ENCODE peak calls at places on chromosomes 3 and 15, in eight cellular contexts. T, A, Q, Z, H, E, K and U are unnamed samples. For H3K4me1 and H3K27me3, the result is how much of the 10 kb centered on the place peaks cover.

GRCh38 chr15:52653451-52653964 is 25.7 kb downstream of the ATOSA start:
- DNase-seq in T (peak), A (no peak), Q (peak), Z (no peak), H (no peak), E (peak), K (no peak), U (no peak)

GRCh38 chr3:102400142-102400541 is 34.7 kb upstream of the ZPLD1 start:
- DNase-seq in T (no peak), A (no peak), Q (no peak), Z (no peak), H (no peak), E (no peak), K (no peak), U (no peak)

GRCh38 chr3:294096-294495 is 97.5 kb downstream of the CHL1 start:
- DNase-seq in T (no peak), A (no peak), Q (no peak), Z (no peak), H (no peak), E (peak), K (no peak), U (no peak)

GRCh38 chr3:20080956-20081554 is 40.8 kb downstream of the KAT2B start:
- DNase-seq in T (no peak), A (peak), Q (peak), Z (peak), H (peak), E (no peak), K (peak), U (no peak)

GRCh38 chr3:32349184-32349583 is 42.5 kb upstream of the CMTM7 start:
- DNase-seq in T (no peak), A (peak), Q (no peak), Z (no peak), H (no peak), E (no peak), K (no peak), U (no peak)

GRCh38 chr3:181712190-181712504 is 422 bp downstream of the SOX2 start:
- DNase-seq in T (no peak), A (no peak), Q (no peak), Z (no peak), H (no peak), E (no peak), K (no peak), U (no peak)

GRCh38 chr15:80777137-80777536 is 2.0 kb upstream of the CEMIP start:
- DNase-seq in T (peak), A (no peak), Q (no peak), Z (no peak), H (no peak), E (no peak), K (no peak), U (no peak)

GRCh38 chr3:50603261-50604109 is 8.1 kb downstream of the CISH start:
- DNase-seq in T (no peak), A (peak), Q (no peak), Z (no peak), H (no peak), E (no peak), K (no peak), U (no peak)

GRCh38 chr3:185153170-185153733 is 392 bp upstream of the C3orf70 start:
- DNase-seq in T (no peak), A (peak), Q (no peak), Z (no peak), H (no peak), E (no peak), K (no peak), U (no peak)

GRCh38 chr3:140148824-140149390 is 213.9 kb downstream of the CLSTN2 start:
- DNase-seq in T (no peak), A (no peak), Q (no peak), Z (no peak), H (no peak), E (no peak), K (no peak), U (no peak)

GRCh38 chr3:64612916-64613526 is 74.8 kb downstream of the ADAMTS9 start:
- DNase-seq in T (peak), A (no peak), Q (no peak), Z (no peak), H (no peak), E (no peak), K (no peak), U (no peak)
- H3K4me3 ChIP-seq in T (no peak), A (no peak), Q (no peak), Z (no peak), H (no peak), E (no peak), K (no peak), U (no peak)

DNA sequence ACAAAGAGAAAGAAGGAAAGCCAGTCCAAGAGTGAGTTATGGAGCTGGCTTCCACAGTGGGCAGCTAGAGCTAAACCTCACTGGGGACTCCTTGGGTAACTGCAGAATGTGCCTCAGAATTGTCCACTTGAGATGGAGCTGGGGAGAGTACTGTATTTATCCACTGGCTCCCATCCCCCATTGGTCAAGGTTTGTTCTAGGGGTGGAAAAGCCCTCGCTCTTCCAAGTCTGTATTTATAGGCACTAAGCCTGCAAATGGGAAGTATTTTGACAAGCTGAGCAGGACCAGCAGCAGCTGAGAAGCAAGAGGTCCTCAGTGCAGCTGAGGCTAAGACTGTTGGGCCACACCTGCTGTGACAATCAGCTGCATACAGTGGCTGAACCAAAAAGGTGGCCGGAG is 5.7 kb downstream of the USP13 start:
- DNase-seq in T (no peak), A (no peak), Q (no peak), Z (no peak), H (no peak), E (no peak), K (no peak), U (no peak)
- H3K4me1 ChIP-seq in T (under half), A (under half), Q (under half), Z (under half), H (under half), E (under half), K (under half), U (under half)

GRCh38 chr15:77822631-77823230 is 190.0 kb upstream of the LINGO1 start:
- DNase-seq in T (no peak), A (no peak), Q (no peak), Z (no peak), H (no peak), E (no peak), K (no peak), U (no peak)
- H3K27me3 ChIP-seq in T (half or more), A (under half), Q (under half), Z (under half), H (under half), E (half or more), K (under half), U (under half)

DNA sequence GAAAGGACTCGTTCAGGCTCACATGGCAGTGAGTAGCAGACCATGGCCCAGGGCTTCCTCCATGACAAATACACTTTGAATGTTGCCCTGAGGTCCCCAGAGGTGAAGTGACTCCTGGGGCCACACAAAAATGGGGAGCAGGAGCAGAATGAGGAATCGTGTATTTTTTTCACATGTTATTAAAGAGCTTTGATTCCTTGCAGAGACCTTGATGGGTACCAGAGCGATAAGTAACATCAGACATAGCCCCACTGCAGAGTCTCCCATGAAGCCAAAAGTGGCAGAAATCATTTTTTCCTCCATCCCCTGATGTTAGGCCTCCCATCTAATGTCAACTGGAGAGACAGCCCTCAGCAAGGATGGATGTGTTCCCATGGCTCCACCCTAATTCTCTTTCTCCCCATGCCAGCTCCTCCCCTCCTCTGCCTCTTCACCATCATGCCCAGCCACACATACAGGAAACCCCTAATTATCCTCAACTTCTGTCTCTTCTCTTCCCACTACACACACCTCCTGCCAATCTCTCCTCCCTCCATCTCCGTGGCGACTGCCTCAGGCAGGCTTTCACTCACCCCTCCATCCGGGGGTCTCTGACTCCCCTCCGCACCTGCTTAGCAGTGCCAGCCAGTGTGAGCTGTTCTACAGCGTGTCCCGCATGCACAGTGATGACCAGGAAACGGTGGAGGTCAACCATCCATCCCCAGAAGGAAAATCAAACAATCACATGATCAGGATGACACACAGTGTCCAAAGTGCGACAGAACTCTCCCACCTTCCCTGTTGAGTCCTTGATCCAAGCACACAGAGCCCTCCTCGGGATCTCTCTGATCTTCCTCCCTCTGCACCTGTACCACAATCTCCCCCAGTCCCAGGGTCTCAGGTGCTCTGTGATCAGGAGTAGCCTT is 7.1 kb upstream of the SSUH2 start:
- DNase-seq in T (no peak), A (no peak), Q (no peak), Z (no peak), H (no peak), E (no peak), K (no peak), U (no peak)
- H3K4me3 ChIP-seq in T (no peak), A (no peak), Q (no peak), Z (peak), H (no peak), E (no peak), K (no peak), U (no peak)

DNA sequence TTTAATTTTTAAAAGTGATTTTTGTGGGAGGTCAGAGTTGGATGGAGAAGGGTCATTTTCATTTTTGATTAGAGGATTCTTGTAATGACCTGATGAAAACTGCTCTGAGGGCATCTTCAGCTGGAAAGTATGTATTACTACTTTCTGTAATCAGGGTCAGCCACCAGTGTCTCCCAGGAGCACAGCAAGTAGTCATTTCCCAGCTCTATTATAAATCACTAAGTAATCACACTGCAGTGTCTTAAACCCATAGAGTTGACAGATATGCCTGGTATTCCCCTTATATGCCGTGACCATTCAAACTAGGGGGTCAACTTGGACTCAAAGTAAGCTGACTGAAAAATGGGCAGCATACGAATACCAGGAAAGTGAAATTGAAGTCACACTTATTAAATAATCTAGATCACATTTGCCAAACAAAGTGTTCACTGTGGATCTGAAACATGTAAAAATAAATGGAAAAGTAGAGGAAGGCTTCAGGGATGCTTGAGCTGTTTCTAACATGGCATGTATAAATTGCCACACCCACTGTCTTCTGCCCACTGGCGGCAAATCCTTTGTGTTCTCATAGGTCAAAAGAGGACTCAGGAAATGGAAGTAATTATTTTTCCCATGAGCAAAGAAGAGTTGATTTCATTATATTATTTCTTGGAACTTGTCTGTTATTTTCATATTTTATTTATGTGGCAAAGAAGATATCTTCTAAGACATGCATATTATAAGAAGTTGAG is 105.7 kb downstream of the MBNL1 start:
- DNase-seq in T (no peak), A (no peak), Q (no peak), Z (no peak), H (no peak), E (no peak), K (no peak), U (no peak)
- H3K4me1 ChIP-seq in T (under half), A (under half), Q (under half), Z (under half), H (half or more), E (under half), K (under half), U (under half)

DNA sequence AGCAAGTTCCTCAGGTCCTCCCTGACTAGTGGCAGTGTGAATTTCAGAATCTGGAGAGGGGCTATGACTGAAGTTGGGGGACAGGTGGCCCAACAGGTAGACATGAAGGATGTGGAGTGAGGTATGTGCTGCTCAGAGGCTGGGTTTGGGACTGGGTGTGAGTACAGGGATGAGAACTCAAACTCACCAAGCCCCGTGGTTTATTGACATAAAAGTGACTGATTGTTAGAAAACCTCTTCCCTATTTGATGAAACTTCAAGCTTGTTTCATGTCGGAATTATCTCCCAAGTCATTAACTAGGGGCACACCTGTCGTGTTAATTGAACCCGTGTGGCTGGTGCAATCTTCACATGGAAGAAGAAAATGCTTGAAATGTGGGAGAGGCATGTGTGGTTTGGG is 27.1 kb downstream of the FGD5 start:
- DNase-seq in T (no peak), A (no peak), Q (no peak), Z (no peak), H (no peak), E (no peak), K (no peak), U (no peak)
- H3K27me3 ChIP-seq in T (under half), A (under half), Q (under half), Z (under half), H (under half), E (under half), K (under half), U (under half)

GRCh38 chr3:150531775-150532174 is 14.5 kb downstream of the SERP1 start:
- DNase-seq in T (no peak), A (peak), Q (no peak), Z (no peak), H (no peak), E (no peak), K (no peak), U (no peak)

GRCh38 chr3:150523538-150523937 is 22.8 kb downstream of the SERP1 start:
- DNase-seq in T (no peak), A (no peak), Q (no peak), Z (no peak), H (no peak), E (no peak), K (no peak), U (no peak)

DNA sequence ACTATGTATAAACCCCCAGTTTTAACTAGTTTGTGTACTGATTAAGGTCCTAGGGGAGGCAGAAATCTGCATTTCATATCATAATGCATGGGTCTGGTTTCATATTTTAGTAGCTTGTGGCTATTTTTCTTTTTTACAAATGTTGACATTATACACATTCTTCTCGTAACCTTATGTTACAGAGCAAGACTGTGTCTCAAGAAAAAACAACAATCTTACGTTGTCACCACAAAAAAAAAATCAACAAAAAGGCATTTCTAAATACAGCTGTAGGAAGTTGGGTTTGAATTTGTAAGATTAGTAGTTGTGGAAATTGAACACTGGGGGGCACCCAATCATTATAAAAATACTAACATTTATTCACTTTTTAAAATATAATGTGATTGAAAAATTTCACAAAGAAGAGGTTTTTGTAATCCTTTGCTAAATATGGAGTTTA is 17.9 kb downstream of the SERP1 start:
- DNase-seq in T (peak), A (peak), Q (peak), Z (no peak), H (peak), E (no peak), K (no peak), U (no peak)
- H3K4me3 ChIP-seq in T (no peak), A (no peak), Q (no peak), Z (no peak), H (no peak), E (no peak), K (no peak), U (no peak)